ENCODE peak calls at places on chromosome 13, in nine cellular contexts. S is fibroblast of mammary gland, E is omental fat pad, Q is fibroblast of lung, D is OCI-LY7, C is hepatocyte, M is heart right ventricle, Y is WTC11, H is tibial nerve. A is an unnamed sample.

GRCh38 chr13:40152145-40152544 is 496.7 kb downstream of the COG6 start:
- DNase-seq in S (peak), E (no peak), Q (peak), D (no peak), C (no peak), M (peak), Y (no peak), H (no peak), A (no peak)

GRCh38 chr13:47945738-47946137 is 55.3 kb downstream of the SUCLA2 start:
- DNase-seq in S (peak), E (no peak), Q (peak), D (no peak), C (peak), M (no peak), Y (no peak), H (no peak), A (no peak)

GRCh38 chr13:97434417-97435296 is 688 bp downstream of the RAP2A start:
- DNase-seq in S (peak), E (no peak), Q (peak), D (peak), C (no peak), M (peak), Y (peak), H (peak), A (no peak)

GRCh38 chr13:99057310-99057975 is 79.6 kb upstream of the DOCK9 start:
- DNase-seq in S (peak), E (no peak), Q (no peak), D (no peak), C (no peak), M (no peak), Y (no peak), H (no peak), A (no peak)

GRCh38 chr13:102724923-102725322 is 30.1 kb upstream of the METTL21C start:
- DNase-seq in S (peak), E (no peak), Q (peak), D (peak), C (peak), M (no peak), Y (no peak), H (no peak), A (no peak)

GRCh38 chr13:105139380-105140285 is 1395.8 kb downstream of the EFNB2 start:
- DNase-seq in S (peak), E (no peak), Q (peak), D (peak), C (no peak), M (peak), Y (peak), H (no peak), A (no peak)

GRCh38 chr13:109918179-109918651 is 131.8 kb upstream of the IRS2 start:
- DNase-seq in S (peak), E (no peak), Q (peak), D (no peak), C (peak), M (no peak), Y (no peak), H (no peak), A (no peak)

GRCh38 chr13:39915418-39915817 is 260.0 kb downstream of the COG6 start:
- DNase-seq in S (peak), E (no peak), Q (no peak), D (no peak), C (no peak), M (no peak), Y (no peak), H (no peak), A (no peak)

GRCh38 chr13:47039106-47039505 is 142.3 kb upstream of the HTR2A start:
- DNase-seq in S (peak), E (no peak), Q (peak), D (no peak), C (no peak), M (no peak), Y (no peak), H (no peak), A (no peak)

GRCh38 chr13:93227906-93228801 is 1.5 kb downstream of the GPC6 start:
- DNase-seq in S (peak), E (no peak), Q (peak), D (no peak), C (peak), M (peak), Y (peak), H (peak), A (peak)

GRCh38 chr13:30790592-30790991 is 55.2 kb downstream of the ALOX5AP start:
- DNase-seq in S (no peak), E (no peak), Q (no peak), D (no peak), C (no peak), M (no peak), Y (no peak), H (no peak), A (no peak)

GRCh38 chr13:30796132-30796832 is 60.9 kb downstream of the ALOX5AP start:
- DNase-seq in S (peak), E (no peak), Q (peak), D (peak), C (no peak), M (no peak), Y (no peak), H (no peak), A (no peak)

GRCh38 chr13:30791354-30791921 is 56.1 kb downstream of the ALOX5AP start:
- DNase-seq in S (peak), E (no peak), Q (peak), D (no peak), C (no peak), M (peak), Y (no peak), H (peak), A (no peak)

GRCh38 chr13:30789360-30789862 is 54.1 kb downstream of the ALOX5AP start:
- DNase-seq in S (no peak), E (no peak), Q (no peak), D (no peak), C (no peak), M (no peak), Y (no peak), H (no peak), A (no peak)

GRCh38 chr13:30792257-30793000 is 57.1 kb downstream of the ALOX5AP start:
- DNase-seq in S (peak), E (no peak), Q (peak), D (no peak), C (peak), M (peak), Y (no peak), H (peak), A (no peak)
- TF ChIP-seq CTCF in S (peak), E (no peak), Q (peak), D (no peak), C (peak), M (no peak), Y (no peak), H (no peak), A (no peak)

DNA sequence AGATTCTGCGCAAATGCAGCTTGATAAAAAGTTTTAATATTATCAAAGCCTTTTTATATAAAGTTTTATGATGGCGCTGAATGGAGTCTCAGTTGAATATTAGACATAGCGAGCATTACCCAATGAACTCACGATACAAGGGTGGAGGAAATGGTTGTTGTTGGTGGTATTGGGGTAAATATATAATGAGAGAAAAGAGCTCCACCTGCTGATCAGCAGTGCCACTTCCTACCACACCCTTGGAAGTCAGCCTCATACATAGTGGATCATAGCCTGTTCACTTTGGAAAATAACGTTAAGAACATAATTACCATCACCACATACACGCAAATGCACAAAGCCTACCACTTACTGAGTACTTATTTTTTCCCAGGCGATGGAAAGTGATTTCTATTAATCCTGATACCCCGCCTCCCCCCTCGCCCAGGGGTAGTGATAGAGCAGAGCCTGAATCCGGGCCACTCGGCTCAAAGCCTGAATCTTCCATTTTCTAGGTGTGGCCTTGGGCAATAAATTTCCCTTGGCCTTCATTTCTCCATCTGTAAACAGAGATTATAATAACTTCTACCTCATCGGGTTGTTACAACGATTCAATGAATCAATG is 358.3 kb downstream of the KLF5 start:
- DNase-seq in S (peak), E (no peak), Q (no peak), D (peak), C (no peak), M (no peak), Y (no peak), H (no peak), A (peak)
- TF ChIP-seq CTCF in S (peak), E (no peak), Q (no peak), D (peak), C (peak), M (no peak), Y (no peak), H (no peak), A (peak)

GRCh38 chr13:80400164-80400767 is 59.3 kb upstream of the SPRY2 start:
- DNase-seq in S (no peak), E (no peak), Q (no peak), D (no peak), C (peak), M (no peak), Y (no peak), H (no peak), A (no peak)
- TF ChIP-seq CTCF in S (no peak), E (no peak), Q (no peak), D (no peak), C (no peak), M (no peak), Y (no peak), H (no peak), A (no peak)

GRCh38 chr13:100518394-100519062 is 70.1 kb downstream of the GGACT start:
- DNase-seq in S (no peak), E (no peak), Q (no peak), D (no peak), C (no peak), M (no peak), Y (no peak), H (no peak), A (no peak)
- TF ChIP-seq CTCF in S (no peak), E (no peak), Q (no peak), D (no peak), C (no peak), M (no peak), Y (no peak), H (no peak), A (no peak)

DNA sequence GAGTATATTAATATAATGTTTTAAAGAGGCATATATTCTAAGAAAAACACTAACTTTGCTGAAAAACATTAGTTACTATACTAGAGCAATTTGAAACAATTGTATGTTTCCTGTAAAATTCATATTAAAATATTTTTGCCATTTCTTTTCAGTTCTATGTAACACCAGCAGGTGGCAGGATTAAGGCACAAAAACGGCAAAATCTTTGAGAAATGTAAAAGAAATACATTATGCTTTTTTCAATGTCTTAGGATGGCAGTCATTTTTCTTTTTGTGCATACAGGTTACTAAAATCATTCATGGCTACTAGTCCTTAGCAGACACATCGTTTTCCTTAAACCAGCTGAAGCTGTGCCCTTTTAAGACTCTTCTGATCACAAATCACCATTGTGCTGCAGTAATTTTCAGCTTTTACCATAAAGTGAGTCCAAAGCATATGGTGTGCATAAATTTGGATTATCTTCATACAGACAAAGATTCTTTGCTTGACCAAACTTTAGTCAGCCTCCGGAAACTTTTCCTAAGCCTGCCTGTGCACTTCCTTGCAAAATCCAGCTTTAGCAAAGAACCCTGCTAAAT is 800.7 kb upstream of the SLITRK5 start:
- DNase-seq in S (peak), E (no peak), Q (no peak), D (peak), C (peak), M (no peak), Y (no peak), H (no peak), A (no peak)
- TF ChIP-seq CTCF in S (peak), E (no peak), Q (peak), D (peak), C (peak), M (no peak), Y (peak), H (peak), A (peak)

GRCh38 chr13:31538067-31539042 is 201.0 kb upstream of the RXFP2 start:
- DNase-seq in S (peak), E (no peak), Q (peak), D (no peak), C (peak), M (no peak), Y (no peak), H (no peak), A (no peak)
- TF ChIP-seq CTCF in S (peak), E (no peak), Q (peak), D (peak), C (peak), M (peak), Y (peak), H (peak), A (peak)

DNA sequence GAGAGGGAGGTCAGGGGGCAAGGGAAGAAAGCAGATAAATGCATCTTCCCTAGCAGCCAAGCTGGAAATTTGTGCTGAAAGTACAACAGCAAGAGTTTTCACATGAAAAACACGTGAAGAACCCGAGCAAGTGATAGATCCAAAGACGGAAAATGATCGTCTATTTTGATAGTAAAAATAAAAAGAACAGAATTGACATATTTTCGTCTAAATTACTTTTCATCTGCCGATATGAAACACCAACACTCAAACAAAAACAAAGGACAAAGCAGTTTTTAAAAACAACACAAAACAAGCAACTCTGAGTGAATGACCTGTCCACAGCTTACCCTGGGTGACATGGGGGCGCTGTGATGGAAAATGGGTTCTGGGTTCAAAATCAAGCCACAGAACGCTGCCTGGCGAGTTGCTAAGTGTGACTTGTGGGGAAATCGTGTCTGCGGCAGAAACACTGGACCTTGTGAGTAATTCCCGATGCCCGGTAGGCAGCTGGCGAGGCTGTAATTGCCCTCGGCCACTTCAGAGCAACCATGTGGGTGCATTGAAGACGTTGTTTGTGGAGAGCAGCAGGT is 7.3 kb downstream of the SOX1 start:
- DNase-seq in S (no peak), E (no peak), Q (no peak), D (no peak), C (no peak), M (no peak), Y (no peak), H (no peak), A (no peak)
- TF ChIP-seq CTCF in S (no peak), E (no peak), Q (no peak), D (no peak), C (no peak), M (no peak), Y (no peak), H (no peak), A (no peak)

GRCh38 chr13:51799261-51799660 is 4.7 kb downstream of the DHRS12 start:
- DNase-seq in S (no peak), E (no peak), Q (no peak), D (no peak), C (no peak), M (no peak), Y (no peak), H (no peak), A (no peak)

GRCh38 chr13:51797664-51798488 is 6.1 kb downstream of the DHRS12 start:
- DNase-seq in S (peak), E (no peak), Q (peak), D (peak), C (peak), M (no peak), Y (peak), H (no peak), A (peak)

GRCh38 chr13:51794959-51795358 is 9.0 kb downstream of the DHRS12 start:
- DNase-seq in S (no peak), E (no peak), Q (no peak), D (peak), C (no peak), M (no peak), Y (no peak), H (no peak), A (no peak)

GRCh38 chr13:51793570-51794273 is 10.2 kb downstream of the DHRS12 start:
- DNase-seq in S (peak), E (peak), Q (peak), D (peak), C (peak), M (no peak), Y (no peak), H (no peak), A (no peak)

DNA sequence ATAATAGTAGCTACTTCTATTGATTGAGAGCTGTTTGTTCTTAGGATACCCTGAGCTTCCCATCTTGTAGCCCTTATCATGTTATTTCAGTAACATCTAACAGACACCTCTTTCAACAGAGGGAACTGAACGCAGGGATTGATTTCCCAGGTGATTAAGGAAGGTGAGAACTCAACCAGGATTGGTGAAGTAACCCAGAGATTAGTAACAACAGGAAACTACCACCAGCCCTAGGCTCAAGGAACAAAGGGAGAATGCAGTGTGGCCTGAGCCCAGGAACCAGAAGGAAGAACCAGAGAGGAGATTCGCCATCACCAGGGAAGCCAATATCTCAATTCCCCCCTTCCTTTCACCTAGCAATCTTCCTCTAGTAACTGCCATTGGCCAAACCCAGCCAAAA is 8.5 kb downstream of the DHRS12 start:
- DNase-seq in S (no peak), E (no peak), Q (no peak), D (no peak), C (no peak), M (no peak), Y (no peak), H (no peak), A (no peak)
- TF ChIP-seq CTCF in S (no peak), E (no peak), Q (no peak), D (no peak), C (no peak), M (no peak), Y (no peak), H (no peak), A (no peak)